ENCODE peak calls at places on chromosomes 11 and 22, in four cellular contexts. T is adrenal gland; M is stimulated activated naive CD8-positive, alpha-beta T cell treated with anti-CD3 and anti-CD28 coated beads, Interleukin-15, amount 100 ng/mL, for 72 hours; N is Peyer's patch. G is an unnamed sample.
A peak's percentile ranks its signal among the peaks of the same experiment; 100 is the strongest.

GRCh38 chr11:63537293-63538101 is 889 bp downstream of the PLAAT4 start:
- DNase-seq in M (no peak), T (no peak), N (peak; percentile 50), G (no peak)

GRCh38 chr11:13335319-13335718 is 57.7 kb downstream of the BMAL1 start:
- DNase-seq in M (peak; percentile 71), N (no peak), T (peak; percentile 67), G (peak; percentile 80)

GRCh38 chr11:431921-432320 is 9.9 kb downstream of the ANO9 start:
- DNase-seq in N (no peak), T (no peak), M (no peak), G (no peak)

GRCh38 chr11:68923614-68924013 is 19.9 kb downstream of the IGHMBP2 start:
- DNase-seq in N (no peak), T (no peak), M (no peak), G (no peak)

GRCh38 chr11:13884159-13884799 is 78.2 kb upstream of the SPON1 start:
- DNase-seq in M (no peak), T (no peak), N (no peak), G (no peak)

GRCh38 chr22:47059076-47059475 is 296.6 kb downstream of the TBC1D22A start:
- DNase-seq in N (peak; percentile 23), T (no peak), M (no peak), G (peak; percentile 39)

GRCh38 chr11:59667812-59668187 is 1.0 kb downstream of the PATL1 start:
- DNase-seq in T (no peak), M (no peak), N (no peak), G (no peak)

GRCh38 chr22:50487290-50488005 is 789 bp downstream of the MIOX start:
- DNase-seq in M (no peak), T (no peak), N (no peak), G (no peak)

GRCh38 chr22:45120931-45121330 is 42.8 kb upstream of the NUP50 start:
- DNase-seq in M (no peak), N (no peak), T (no peak), G (no peak)

GRCh38 chr11:132161538-132161937 is 791.1 kb downstream of the NTM start:
- DNase-seq in N (no peak), M (no peak), T (no peak), G (no peak)

GRCh38 chr22:46684706-46685105 is 53.3 kb downstream of the CERK start:
- DNase-seq in M (no peak), N (no peak), T (no peak), G (peak; percentile 87)

GRCh38 chr11:76212086-76213035 is 6.1 kb upstream of the WNT11 start:
- DNase-seq in N (no peak), M (no peak), T (no peak), G (no peak)

G was measured in GM12865.